ENCODE peak calls at places on chromosomes 7 and 10, in nine cellular contexts. U is left ventricle myocardium inferior, X is fibroblast of pulmonary artery, J is psoas muscle, E is right lobe of liver, B is AG04450, D is choroid plexus epithelial cell, M is left lung, Y is hepatocyte. C is an unnamed sample.

GRCh38 chr10:127984944-127985343 is 78.0 kb downstream of the PTPRE start:
- DNase-seq in B (no peak), J (no peak), U (no peak), Y (no peak), D (no peak), M (no peak), X (no peak), E (no peak), C (no peak)

GRCh38 chr7:130649004-130649790 is 19.4 kb downstream of the COPG2 start:
- DNase-seq in M (no peak), X (peak; percentile 33), U (no peak), B (no peak), E (no peak), Y (peak; percentile 26), D (peak; percentile 76), J (no peak), C (peak; percentile 61)

GRCh38 chr10:47421057-47421952 is 37.2 kb upstream of the ZNF488 start:
- DNase-seq in J (no peak), U (no peak), X (peak; percentile 46), D (peak; percentile 86), E (no peak), M (peak; percentile 53), Y (no peak), B (peak; percentile 36), C (peak; percentile 56)

GRCh38 chr10:113958631-113959382 is 84.9 kb upstream of the ADRB1 start:
- DNase-seq in B (peak; percentile 72), E (peak; percentile 88), X (peak; percentile 90), J (no peak), Y (peak; percentile 91), U (no peak), D (peak; percentile 95), M (no peak), C (peak; percentile 90)

GRCh38 chr7:85167636-85168035 is 19.2 kb downstream of the SEMA3D start:
- DNase-seq in M (no peak), J (no peak), Y (no peak), B (no peak), D (no peak), E (no peak), X (peak; percentile 64), U (no peak), C (no peak)

GRCh38 chr7:69775231-69775771 is 177.0 kb downstream of the AUTS2 start:
- DNase-seq in E (no peak), D (peak; percentile 20), Y (peak; percentile 11), J (no peak), X (peak; percentile 33), U (peak; percentile 52), M (no peak), B (no peak), C (peak; percentile 9)

GRCh38 chr7:155921804-155922506 is 109.7 kb upstream of the SHH start:
- DNase-seq in B (no peak), M (no peak), Y (peak; percentile 82), E (no peak), U (no peak), D (no peak), X (no peak), J (no peak), C (no peak)

GRCh38 chr7:75950111-75950681 is 35.2 kb downstream of the POR start:
- DNase-seq in M (peak; percentile 46), Y (no peak), B (no peak), X (no peak), E (no peak), U (no peak), D (no peak), J (peak; percentile 69), C (peak; percentile 30)

GRCh38 chr7:145104400-145104799 is 268.5 kb upstream of the TPK1 start:
- DNase-seq in B (no peak), U (no peak), Y (no peak), J (no peak), X (no peak), E (no peak), D (no peak), M (no peak), C (no peak)

GRCh38 chr10:104416851-104417250 is 63.2 kb downstream of the CFAP58 start:
- DNase-seq in D (no peak), B (no peak), J (no peak), M (no peak), E (no peak), U (no peak), X (no peak), Y (no peak), C (no peak)

GRCh38 chr7:24290004-24290641 is 6.1 kb downstream of the NPY start:
- DNase-seq in U (no peak), M (no peak), E (no peak), D (peak; percentile 54), X (peak; percentile 23), J (no peak), Y (peak; percentile 73), B (no peak), C (peak; percentile 28)

GRCh38 chr10:95134490-95134889 is 59.5 kb upstream of the ACSM6 start:
- DNase-seq in D (no peak), M (no peak), X (no peak), U (no peak), E (no peak), B (no peak), Y (no peak), J (no peak), C (no peak)

GRCh38 chr10:95133997-95134396 is 60.0 kb upstream of the ACSM6 start:
- DNase-seq in D (no peak), M (no peak), B (no peak), Y (no peak), U (no peak), J (no peak), E (no peak), X (no peak), C (no peak)

DNA sequence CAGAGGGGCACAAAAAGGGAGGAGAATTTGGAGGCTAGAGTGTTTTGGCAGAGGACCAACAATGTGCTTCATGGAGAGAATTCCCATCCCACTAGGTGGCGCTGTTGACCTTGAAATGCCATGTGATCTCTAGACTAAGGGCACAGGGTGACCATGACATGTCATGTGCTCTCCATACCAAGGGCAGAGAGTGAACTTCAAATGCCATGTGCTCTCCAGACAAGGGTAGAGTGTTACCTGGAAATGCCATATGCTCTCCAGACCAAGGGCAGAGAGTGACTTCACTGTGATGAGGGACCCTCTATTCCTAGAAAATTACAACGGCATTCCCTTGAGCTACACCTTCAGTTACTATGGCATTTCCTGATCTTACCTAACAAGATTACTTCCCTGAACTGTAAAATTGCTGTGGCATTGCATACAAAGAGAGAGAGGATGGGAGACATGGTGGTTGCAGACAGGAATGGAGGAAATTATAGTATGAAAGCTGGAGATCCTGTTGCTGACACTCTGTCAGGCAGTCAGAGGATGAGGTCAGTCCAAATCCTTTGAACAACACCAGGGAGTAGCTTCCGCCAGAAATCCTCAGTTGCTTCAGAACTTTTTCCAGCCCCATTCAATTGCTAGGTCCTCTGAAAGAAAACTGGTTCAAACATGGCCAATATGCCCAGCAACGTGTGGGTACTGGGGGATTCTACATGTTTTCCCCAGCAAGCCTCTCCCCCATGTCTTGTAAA is 60.9 kb upstream of the ACSM6 start:
- DNase-seq in Y (peak; percentile 86), B (peak; percentile 39), X (peak; percentile 88), E (peak; percentile 70), J (peak; percentile 46), U (peak; percentile 28), M (no peak), D (peak; percentile 85), C (peak; percentile 82)
- TF ChIP-seq CTCF in Y (peak; percentile 66), B (peak; percentile 78), X (peak; percentile 79), E (peak; percentile 77), J (peak; percentile 63), U (peak; percentile 63), M (peak; percentile 67), D (peak; percentile 90), C (peak; percentile 79)

GRCh38 chr7:101161692-101162461 is 3.5 kb downstream of the VGF start:
- DNase-seq in M (no peak), Y (no peak), D (no peak), E (no peak), X (no peak), B (no peak), J (no peak), U (no peak), C (no peak)
- H3K4me3 ChIP-seq in M (no peak overlapping the region), Y (no peak overlapping the region), D (no peak overlapping the region), E (no peak overlapping the region), X (no peak overlapping the region), B (no peak overlapping the region), J (no peak overlapping the region), U (peak overlapping the region; percentile 55), C (no peak overlapping the region)

DNA sequence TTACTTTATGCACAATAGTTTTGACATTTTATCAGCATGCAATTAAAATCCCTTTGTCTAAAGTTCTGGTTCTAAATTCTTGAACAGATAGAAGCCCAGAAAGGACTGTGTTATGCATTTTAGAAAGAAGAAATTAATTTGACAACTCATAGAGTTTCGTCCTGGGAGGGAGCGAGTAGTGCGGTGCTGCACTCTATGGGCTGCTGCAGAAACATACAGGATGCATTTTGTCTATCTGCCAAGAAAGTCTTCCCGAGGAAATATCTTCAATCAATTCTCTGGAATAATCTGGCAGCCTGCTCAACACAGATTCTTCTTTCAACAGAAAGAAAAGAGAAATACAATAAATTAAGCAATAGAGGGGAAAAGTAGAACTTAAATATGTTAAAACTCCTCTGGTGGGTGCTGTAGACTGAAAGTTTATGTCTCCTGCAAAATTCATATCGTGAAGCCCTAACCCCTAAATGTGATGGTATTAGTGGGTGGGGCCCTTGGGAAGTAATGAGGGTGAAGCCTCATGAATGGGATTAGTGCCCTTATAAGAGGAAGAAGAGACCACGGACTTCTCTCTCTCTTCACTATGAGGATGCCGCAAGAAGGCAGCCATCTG is 39.0 kb upstream of the IFRD1 start:
- DNase-seq in B (no peak), J (no peak), Y (peak; percentile 58), D (peak; percentile 81), E (no peak), U (no peak), X (peak; percentile 74), M (no peak), C (peak; percentile 72)
- TF ChIP-seq CTCF in B (peak; percentile 78), J (peak; percentile 63), Y (peak; percentile 79), D (peak; percentile 87), E (peak; percentile 68), U (peak; percentile 73), X (peak; percentile 86), M (peak; percentile 55), C (peak; percentile 78)

DNA sequence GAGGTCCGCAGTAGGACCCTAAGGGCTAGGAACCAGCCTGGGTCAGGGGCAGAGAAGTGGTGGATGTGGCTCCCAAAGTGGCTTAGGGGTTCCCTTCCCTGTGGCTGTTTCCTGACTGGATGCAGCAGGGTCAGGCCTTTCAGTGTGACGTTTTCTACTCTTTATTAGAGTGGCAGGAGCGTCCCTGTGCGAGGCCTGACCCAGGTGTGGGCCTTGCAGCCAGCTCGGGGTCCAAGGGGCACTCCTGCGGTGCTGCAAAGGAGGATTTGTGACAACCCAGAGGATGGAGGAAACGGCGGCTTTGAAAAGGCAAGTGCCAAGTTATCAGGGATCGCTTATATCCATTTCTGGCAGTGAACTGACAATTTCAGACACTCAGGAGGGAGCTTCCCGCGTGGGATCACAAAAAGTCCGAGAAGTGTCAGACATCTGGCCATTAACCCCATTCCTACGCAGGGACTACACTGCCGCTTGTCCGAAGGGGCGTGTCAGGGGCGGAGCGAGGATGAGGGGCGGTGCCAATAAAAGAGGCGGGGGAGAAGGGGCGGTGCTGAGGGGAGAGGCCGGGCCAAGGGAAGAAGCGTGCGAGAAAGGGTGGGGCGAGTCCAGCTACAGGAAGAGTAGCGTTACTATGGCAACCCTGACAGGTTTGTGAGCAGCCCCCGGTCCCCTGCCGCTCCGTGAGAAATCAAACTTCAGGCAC is 98.8 kb upstream of the ZNF722 start:
- DNase-seq in D (no peak), B (no peak), Y (no peak), E (peak; percentile 89), M (no peak), X (no peak), U (peak; percentile 85), J (peak; percentile 92), C (no peak)
- H3K4me3 ChIP-seq in D (no peak overlapping the region), B (no peak overlapping the region), Y (no peak overlapping the region), E (peak overlapping the region; percentile 86), M (peak overlapping the region; percentile 56), X (no peak overlapping the region), U (peak overlapping the region; percentile 84), J (peak overlapping the region; percentile 80), C (no peak overlapping the region)

GRCh38 chr10:97633921-97634320 is 621 bp upstream of the MORN4 start:
- DNase-seq in U (no peak), B (no peak), X (peak; percentile 18), J (no peak), E (no peak), M (no peak), Y (no peak), D (peak; percentile 7), C (peak; percentile 12)
- TF ChIP-seq CTCF in U (peak; percentile 29), B (no peak), X (no peak), J (peak; percentile 11), E (no peak), M (peak; percentile 29), Y (no peak), D (peak; percentile 16), C (peak; percentile 24)